ENCODE peak calls at places on chromosome 20, in four cellular contexts. One of them, this sample, is unnamed.

GRCh38 chr20:47672166-47672565 is 113.1 kb downstream of the SULF2 start:
- DNase-seq in fibroblast of the aortic adventitia: no peak
- DNase-seq in HCT116: no peak
- DNase-seq in astrocyte: no peak
- DNase-seq in this sample: no peak

GRCh38 chr20:3313681-3314080 is 74.7 kb upstream of the SLC4A11 start:
- DNase-seq in astrocyte: no peak
- DNase-seq in fibroblast of the aortic adventitia: peak; percentile 9
- DNase-seq in HCT116: no peak
- DNase-seq in this sample: no peak

GRCh38 chr20:51220293-51220706 is 197.4 kb upstream of the KCNG1 start:
- DNase-seq in astrocyte: no peak
- DNase-seq in HCT116: no peak
- DNase-seq in fibroblast of the aortic adventitia: peak; percentile 10
- DNase-seq in this sample: no peak

GRCh38 chr20:55888655-55889054 is 116.7 kb downstream of the CBLN4 start:
- DNase-seq in astrocyte: no peak
- DNase-seq in HCT116: no peak
- DNase-seq in fibroblast of the aortic adventitia: no peak
- DNase-seq in this sample: no peak

GRCh38 chr20:60117040-60117439 is 158.8 kb downstream of the CDH26 start:
- DNase-seq in HCT116: no peak
- DNase-seq in astrocyte: no peak
- DNase-seq in fibroblast of the aortic adventitia: no peak
- DNase-seq in this sample: no peak

GRCh38 chr20:17969276-17969883 is 562 bp downstream of the MGME1 start:
- DNase-seq in HCT116: no peak
- DNase-seq in astrocyte: no peak
- DNase-seq in fibroblast of the aortic adventitia: no peak
- DNase-seq in this sample: no peak

GRCh38 chr20:41426361-41426900 is 59.8 kb upstream of the EMILIN3 start:
- DNase-seq in HCT116: no peak
- DNase-seq in astrocyte: no peak
- DNase-seq in fibroblast of the aortic adventitia: no peak
- DNase-seq in this sample: no peak

GRCh38 chr20:41362748-41363140 is 3.9 kb downstream of the EMILIN3 start:
- DNase-seq in fibroblast of the aortic adventitia: no peak
- DNase-seq in astrocyte: no peak
- DNase-seq in HCT116: no peak
- DNase-seq in this sample: no peak

GRCh38 chr20:46634528-46634927 is 16.7 kb downstream of the SLC13A3 start:
- DNase-seq in astrocyte: no peak
- DNase-seq in fibroblast of the aortic adventitia: no peak
- DNase-seq in HCT116: no peak
- DNase-seq in this sample: no peak

GRCh38 chr20:18255526-18255925 is 32.8 kb upstream of the ZNF133 start:
- DNase-seq in fibroblast of the aortic adventitia: no peak
- DNase-seq in HCT116: no peak
- DNase-seq in astrocyte: no peak
- DNase-seq in this sample: no peak

GRCh38 chr20:6651016-6651415 is 116.5 kb upstream of the BMP2 start:
- DNase-seq in fibroblast of the aortic adventitia: no peak
- DNase-seq in HCT116: no peak
- DNase-seq in astrocyte: peak; percentile 36
- DNase-seq in this sample: no peak

GRCh38 chr20:5834436-5835005 is 84.3 kb downstream of the SHLD1 start:
- DNase-seq in fibroblast of the aortic adventitia: no peak
- DNase-seq in astrocyte: no peak
- DNase-seq in HCT116: no peak
- DNase-seq in this sample: no peak

GRCh38 chr20:13671500-13672288 is 33.0 kb upstream of the TASP1 start:
- DNase-seq in fibroblast of the aortic adventitia: peak; percentile 88
- DNase-seq in HCT116: no peak
- DNase-seq in astrocyte: peak; percentile 88
- DNase-seq in this sample: no peak

GRCh38 chr20:50624351-50625016 is 66.9 kb downstream of the RIPOR3 start:
- DNase-seq in astrocyte: no peak
- DNase-seq in fibroblast of the aortic adventitia: no peak
- DNase-seq in HCT116: no peak
- DNase-seq in this sample: peak; percentile 91

GRCh38 chr20:22453244-22454080 is 130.9 kb downstream of the FOXA2 start:
- DNase-seq in astrocyte: no peak
- DNase-seq in HCT116: peak; percentile 32
- DNase-seq in fibroblast of the aortic adventitia: peak; percentile 38
- DNase-seq in this sample: no peak

GRCh38 chr20:61044499-61044898 is 207.6 kb upstream of the CDH4 start:
- DNase-seq in HCT116: no peak
- DNase-seq in astrocyte: no peak
- DNase-seq in fibroblast of the aortic adventitia: no peak
- DNase-seq in this sample: no peak

GRCh38 chr20:40414843-40415615 is 274.0 kb downstream of the MAFB start:
- DNase-seq in astrocyte: no peak
- DNase-seq in HCT116: no peak
- DNase-seq in fibroblast of the aortic adventitia: no peak
- DNase-seq in this sample: no peak

GRCh38 chr20:10658051-10658823 is 15.6 kb downstream of the JAG1 start:
- DNase-seq in HCT116: no peak
- DNase-seq in fibroblast of the aortic adventitia: no peak
- DNase-seq in astrocyte: no peak
- DNase-seq in this sample: no peak

GRCh38 chr20:9215539-9215938 is 146.7 kb downstream of the PLCB4 start:
- DNase-seq in fibroblast of the aortic adventitia: no peak
- DNase-seq in HCT116: peak; percentile 6
- DNase-seq in astrocyte: no peak
- DNase-seq in this sample: no peak

GRCh38 chr20:23305098-23305497 is 45.5 kb upstream of the NXT1 start:
- DNase-seq in astrocyte: peak; percentile 38
- DNase-seq in HCT116: no peak
- DNase-seq in fibroblast of the aortic adventitia: peak; percentile 87
- DNase-seq in this sample: peak; percentile 19

GRCh38 chr20:50478162-50479036 is 31.8 kb upstream of the PTPN1 start:
- DNase-seq in fibroblast of the aortic adventitia: peak; percentile 48
- DNase-seq in astrocyte: peak; percentile 35
- DNase-seq in HCT116: peak; percentile 47
- DNase-seq in this sample: no peak

GRCh38 chr20:40536866-40537265 is 152.2 kb downstream of the MAFB start:
- DNase-seq in HCT116: no peak
- DNase-seq in fibroblast of the aortic adventitia: peak; percentile 6
- DNase-seq in astrocyte: no peak
- DNase-seq in this sample: no peak

GRCh38 chr20:11376998-11377397 is 540.7 kb upstream of the BTBD3 start:
- DNase-seq in HCT116: no peak
- DNase-seq in fibroblast of the aortic adventitia: peak; percentile 65
- DNase-seq in astrocyte: peak; percentile 98
- DNase-seq in this sample: no peak

GRCh38 chr20:54995021-54995420 is 519.6 kb downstream of the DOK5 start:
- DNase-seq in HCT116: no peak
- DNase-seq in astrocyte: peak; percentile 0
- DNase-seq in fibroblast of the aortic adventitia: no peak
- DNase-seq in this sample: no peak

GRCh38 chr20:1874534-1875168 is 20.6 kb upstream of the SIRPA start:
- DNase-seq in HCT116: no peak
- DNase-seq in fibroblast of the aortic adventitia: no peak
- DNase-seq in astrocyte: peak; percentile 45
- DNase-seq in this sample: no peak

GRCh38 chr20:42361402-42361801 is 743.2 kb upstream of the CHD6 start:
- DNase-seq in HCT116: no peak
- DNase-seq in fibroblast of the aortic adventitia: no peak
- DNase-seq in astrocyte: no peak
- DNase-seq in this sample: no peak

GRCh38 chr20:36144336-36144735 is 10.2 kb upstream of the EPB41L1 start:
- DNase-seq in fibroblast of the aortic adventitia: no peak
- DNase-seq in astrocyte: no peak
- DNase-seq in HCT116: no peak
- DNase-seq in this sample: no peak

GRCh38 chr20:36145877-36146707 is 8.4 kb upstream of the EPB41L1 start:
- DNase-seq in HCT116: no peak
- DNase-seq in astrocyte: peak; percentile 23
- DNase-seq in fibroblast of the aortic adventitia: peak; percentile 51
- DNase-seq in this sample: no peak

GRCh38 chr20:36135821-36136220 is 18.7 kb upstream of the EPB41L1 start:
- DNase-seq in astrocyte: no peak
- DNase-seq in fibroblast of the aortic adventitia: no peak
- DNase-seq in HCT116: no peak
- DNase-seq in this sample: no peak

DNA sequence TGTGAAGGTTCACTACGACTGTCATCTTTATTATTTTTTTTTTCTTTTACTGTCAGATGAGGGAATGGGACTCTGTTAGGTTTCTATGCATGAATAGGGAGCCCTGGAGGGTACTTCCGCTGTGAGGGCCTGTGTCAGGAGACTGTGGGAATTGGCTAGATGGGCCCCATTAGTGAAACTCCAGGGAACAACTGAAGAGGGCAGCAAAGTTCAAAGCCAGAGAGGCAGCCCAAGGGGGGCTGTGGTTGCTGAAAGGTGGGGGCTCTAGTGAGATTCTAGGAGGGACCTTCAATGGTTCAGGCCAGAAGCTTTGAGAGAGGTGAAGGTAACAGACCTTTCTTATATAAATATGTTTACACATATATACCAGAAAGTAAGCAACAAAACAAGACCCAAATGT is 13.2 kb upstream of the EPB41L1 start:
- DNase-seq in fibroblast of the aortic adventitia: no peak
- DNase-seq in HCT116: no peak
- DNase-seq in astrocyte: no peak
- DNase-seq in this sample: no peak
- TF ChIP-seq CTCF in fibroblast of the aortic adventitia: no peak
- TF ChIP-seq CTCF in HCT116: peak; percentile 24
- TF ChIP-seq CTCF in astrocyte: no peak
- TF ChIP-seq CTCF in this sample: no peak

GRCh38 chr20:35883341-35883777 is 70.9 kb downstream of the SCAND1 start:
- DNase-seq in fibroblast of the aortic adventitia: no peak
- DNase-seq in astrocyte: no peak
- DNase-seq in HCT116: no peak
- DNase-seq in this sample: no peak

GRCh38 chr20:35883778-35884540 is 70.3 kb downstream of the SCAND1 start:
- DNase-seq in fibroblast of the aortic adventitia: peak; percentile 100
- DNase-seq in HCT116: peak; percentile 85
- DNase-seq in astrocyte: peak; percentile 100
- DNase-seq in this sample: no peak

GRCh38 chr20:35886537-35886936 is 67.8 kb downstream of the SCAND1 start:
- DNase-seq in astrocyte: no peak
- DNase-seq in fibroblast of the aortic adventitia: no peak
- DNase-seq in HCT116: no peak
- DNase-seq in this sample: no peak

GRCh38 chr20:35885212-35885611 is 69.1 kb downstream of the SCAND1 start:
- DNase-seq in astrocyte: no peak
- DNase-seq in fibroblast of the aortic adventitia: no peak
- DNase-seq in HCT116: no peak
- DNase-seq in this sample: no peak

GRCh38 chr20:35884541-35884865 is 69.8 kb downstream of the SCAND1 start:
- DNase-seq in fibroblast of the aortic adventitia: no peak
- DNase-seq in astrocyte: no peak
- DNase-seq in HCT116: no peak
- DNase-seq in this sample: no peak
- TF ChIP-seq CTCF in fibroblast of the aortic adventitia: no peak
- TF ChIP-seq CTCF in astrocyte: no peak
- TF ChIP-seq CTCF in HCT116: no peak
- TF ChIP-seq CTCF in this sample: peak; percentile 51

GRCh38 chr20:48952656-48953055 is 31.1 kb downstream of the ARFGEF2 start:
- DNase-seq in astrocyte: no peak
- DNase-seq in HCT116: no peak
- DNase-seq in fibroblast of the aortic adventitia: no peak
- DNase-seq in this sample: no peak

GRCh38 chr20:48951041-48951440 is 29.5 kb downstream of the ARFGEF2 start:
- DNase-seq in fibroblast of the aortic adventitia: no peak
- DNase-seq in HCT116: no peak
- DNase-seq in astrocyte: no peak
- DNase-seq in this sample: no peak

GRCh38 chr20:48951646-48952045 is 30.1 kb downstream of the ARFGEF2 start:
- DNase-seq in HCT116: no peak
- DNase-seq in astrocyte: no peak
- DNase-seq in fibroblast of the aortic adventitia: no peak
- DNase-seq in this sample: no peak

GRCh38 chr20:48948612-48949011 is 27.1 kb downstream of the ARFGEF2 start:
- DNase-seq in fibroblast of the aortic adventitia: no peak
- DNase-seq in HCT116: no peak
- DNase-seq in astrocyte: no peak
- DNase-seq in this sample: no peak

GRCh38 chr20:48949304-48950170 is 28.0 kb downstream of the ARFGEF2 start:
- DNase-seq in astrocyte: no peak
- DNase-seq in HCT116: no peak
- DNase-seq in fibroblast of the aortic adventitia: no peak
- DNase-seq in this sample: no peak
- TF ChIP-seq CTCF in astrocyte: peak; percentile 10
- TF ChIP-seq CTCF in HCT116: peak; percentile 37
- TF ChIP-seq CTCF in fibroblast of the aortic adventitia: no peak
- TF ChIP-seq CTCF in this sample: no peak

GRCh38 chr20:35742741-35743523 is 872 bp upstream of the RBM39 start:
- DNase-seq in fibroblast of the aortic adventitia: no peak
- DNase-seq in HCT116: no peak
- DNase-seq in astrocyte: no peak
- DNase-seq in this sample: no peak

GRCh38 chr20:35738410-35739179 is 3.5 kb downstream of the RBM39 start:
- DNase-seq in astrocyte: no peak
- DNase-seq in fibroblast of the aortic adventitia: no peak
- DNase-seq in HCT116: no peak
- DNase-seq in this sample: no peak

GRCh38 chr20:35737865-35738333 is 4.2 kb downstream of the RBM39 start:
- DNase-seq in astrocyte: no peak
- DNase-seq in HCT116: no peak
- DNase-seq in fibroblast of the aortic adventitia: no peak
- DNase-seq in this sample: no peak

GRCh38 chr20:35741892-35742740 is at the start of gene RBM39:
- DNase-seq in astrocyte: peak; percentile 98
- DNase-seq in fibroblast of the aortic adventitia: peak; percentile 100
- DNase-seq in HCT116: peak; percentile 100
- DNase-seq in this sample: peak; percentile 99

DNA sequence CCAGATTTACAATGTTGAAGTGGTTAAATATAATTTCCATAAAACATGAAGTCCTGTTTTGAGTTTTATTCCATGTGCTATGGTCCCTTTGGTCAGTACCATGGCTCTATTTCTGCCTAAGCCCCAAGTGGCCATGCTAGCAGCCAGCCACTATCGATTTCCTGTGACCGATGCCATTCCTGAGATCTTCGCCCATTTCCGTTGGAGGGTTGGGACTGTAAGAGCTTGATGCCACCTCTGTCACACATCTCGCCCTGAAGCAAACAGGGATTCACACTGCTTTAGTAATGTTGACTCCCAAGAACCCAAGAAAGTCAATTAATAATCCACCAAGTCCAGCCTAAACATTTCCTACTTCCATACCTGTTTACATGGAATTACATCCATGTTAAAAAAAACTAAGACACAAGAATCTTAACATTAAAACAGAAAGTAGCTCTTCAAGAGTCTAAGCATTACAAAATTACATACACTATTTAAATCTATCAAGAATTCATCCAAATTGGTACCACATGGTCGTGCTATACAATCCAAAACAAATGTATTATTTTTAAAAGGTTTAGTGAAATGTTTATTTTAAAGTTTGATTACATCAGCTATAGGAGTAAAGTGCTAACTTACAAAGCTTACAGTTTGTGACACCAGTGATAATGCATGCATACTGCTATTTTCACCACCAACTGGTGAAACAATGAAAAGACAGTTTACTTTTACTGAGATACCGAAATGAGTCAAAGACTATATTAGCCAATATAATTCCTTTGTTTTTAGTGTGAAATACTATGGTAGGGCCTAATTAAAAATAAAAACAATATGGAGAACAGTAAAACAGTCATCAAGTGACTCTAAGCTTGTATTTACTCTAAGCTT is 2.5 kb downstream of the RBM39 start:
- DNase-seq in fibroblast of the aortic adventitia: peak; percentile 56
- DNase-seq in HCT116: no peak
- DNase-seq in astrocyte: peak; percentile 21
- DNase-seq in this sample: no peak
- TF ChIP-seq CTCF in fibroblast of the aortic adventitia: peak; percentile 47
- TF ChIP-seq CTCF in HCT116: peak; percentile 35
- TF ChIP-seq CTCF in astrocyte: peak; percentile 30
- TF ChIP-seq CTCF in this sample: peak; percentile 72

This sample was measured in chondrocyte.